ENCODE peak calls at places on chromosomes 4 and X, in seven cellular contexts. Z is AG04450; C is fibroblast of lung; W is IMR-90; K is cardiac muscle cell; N is pancreas; O is CD4-positive, alpha-beta T cell. I is an unnamed sample.

GRCh38 chrX:75547783-75548182 is 24.9 kb upstream of the ZDHHC15 start:
- DNase-seq in W (no peak), N (peak), O (no peak), K (no peak), C (peak), Z (no peak), I (peak)

GRCh38 chr4:139814285-139815015 is 148.8 kb downstream of the MGST2 start:
- DNase-seq in W (peak), N (no peak), O (no peak), Z (no peak), K (peak), C (peak), I (no peak)

GRCh38 chr4:147560632-147561031 is 56.6 kb upstream of the TMEM184C start:
- DNase-seq in K (peak), W (peak), Z (no peak), C (peak), O (no peak), N (no peak), I (no peak)

GRCh38 chrX:2388669-2389068 is 112.1 kb downstream of the DHRSX start:
- DNase-seq in W (no peak), K (no peak), N (no peak), Z (no peak), O (no peak), C (no peak), I (no peak)

GRCh38 chr4:56434599-56435000 is 815 bp downstream of the PPAT start:
- DNase-seq in Z (no peak), O (no peak), K (peak), N (no peak), C (peak), W (peak), I (no peak)

GRCh38 chrX:101260435-101260834 is 30.7 kb downstream of the TAF7L start:
- DNase-seq in C (no peak), O (no peak), W (no peak), N (no peak), Z (no peak), K (peak), I (no peak)

GRCh38 chr4:85106805-85107336 is 140.4 kb upstream of the WDFY3 start:
- DNase-seq in K (no peak), N (no peak), W (no peak), C (no peak), Z (no peak), O (no peak), I (no peak)

GRCh38 chr4:184895012-184895795 is 69.4 kb upstream of the ACSL1 start:
- DNase-seq in C (no peak), N (no peak), W (no peak), Z (no peak), O (no peak), K (no peak), I (no peak)

GRCh38 chr4:17111959-17112659 is 213.7 kb upstream of the LDB2 start:
- DNase-seq in O (no peak), Z (no peak), N (no peak), W (no peak), K (peak), C (no peak), I (no peak)

GRCh38 chr4:124722069-124722468 is 9.5 kb upstream of the ANKRD50 start:
- DNase-seq in Z (no peak), W (peak), N (no peak), O (no peak), C (no peak), K (no peak), I (no peak)

GRCh38 chr4:124464836-124465235 is 247.7 kb downstream of the ANKRD50 start:
- DNase-seq in N (no peak), W (no peak), Z (no peak), C (no peak), O (no peak), K (no peak), I (no peak)

GRCh38 chr4:39029752-39030694 is 2.2 kb downstream of the TMEM156 start:
- DNase-seq in N (no peak), C (no peak), O (no peak), W (no peak), K (no peak), Z (no peak), I (no peak)

GRCh38 chr4:102354671-102355454 is 9.6 kb upstream of the SLC39A8 start:
- DNase-seq in K (no peak), W (no peak), C (no peak), O (no peak), Z (no peak), N (no peak), I (no peak)

GRCh38 chr4:7650606-7651400 is 216.1 kb upstream of the PSAPL1 start:
- DNase-seq in K (peak), W (no peak), Z (no peak), C (peak), N (no peak), O (no peak), I (no peak)

GRCh38 chrX:40010550-40011364 is 87.0 kb downstream of the BCOR start:
- DNase-seq in K (no peak), N (no peak), C (no peak), W (no peak), Z (no peak), O (no peak), I (no peak)

GRCh38 chrX:41092776-41093175 is 7.5 kb downstream of the USP9X start:
- DNase-seq in N (no peak), Z (no peak), W (no peak), O (no peak), C (no peak), K (no peak), I (no peak)

GRCh38 chr4:633406-633805 is 8.0 kb downstream of the PDE6B start:
- DNase-seq in O (no peak), C (no peak), Z (no peak), K (no peak), W (no peak), N (no peak), I (no peak)

GRCh38 chr4:24862073-24862751 is 50.6 kb downstream of the CCDC149 start:
- DNase-seq in W (no peak), K (no peak), O (no peak), Z (no peak), C (no peak), N (no peak), I (no peak)

GRCh38 chr4:17995165-17995564 is 26.4 kb downstream of the LCORL start:
- DNase-seq in W (no peak), O (no peak), N (no peak), K (no peak), Z (no peak), C (no peak), I (no peak)

GRCh38 chr4:149166886-149167285 is 648.8 kb downstream of the IQCM start:
- DNase-seq in N (no peak), Z (no peak), K (no peak), C (peak), W (no peak), O (no peak), I (no peak)

GRCh38 chr4:1354136-1354982 is 7.4 kb downstream of the UVSSA start:
- DNase-seq in K (no peak), W (no peak), O (no peak), C (no peak), Z (no peak), N (no peak), I (no peak)

GRCh38 chr4:177093964-177094363 is 215.7 kb upstream of the NEIL3 start:
- DNase-seq in K (peak), N (no peak), C (peak), O (no peak), W (no peak), Z (no peak), I (no peak)

GRCh38 chr4:40349561-40350198 is 14.5 kb downstream of the CHRNA9 start:
- DNase-seq in O (no peak), N (no peak), W (peak), K (peak), Z (no peak), C (peak), I (no peak)

GRCh38 chr4:129602447-129602846 is 506.5 kb downstream of the C4orf33 start:
- DNase-seq in Z (no peak), K (no peak), W (no peak), O (no peak), N (no peak), C (no peak), I (no peak)

GRCh38 chr4:65921180-65921579 is 250.9 kb upstream of the EPHA5 start:
- DNase-seq in Z (no peak), C (no peak), O (no peak), N (no peak), W (no peak), K (no peak), I (no peak)

GRCh38 chr4:26362745-26363439 is 42.1 kb downstream of the RBPJ start:
- DNase-seq in Z (no peak), C (peak), K (peak), N (no peak), W (peak), O (no peak), I (no peak)

GRCh38 chrX:71148278-71148663 is 3.6 kb downstream of the NLGN3 start:
- DNase-seq in C (no peak), O (no peak), K (no peak), N (no peak), Z (no peak), W (no peak), I (no peak)

GRCh38 chr4:40976343-40976742 is 226.6 kb downstream of the NSUN7 start:
- DNase-seq in K (peak), C (peak), Z (peak), W (peak), N (peak), O (no peak), I (no peak)

GRCh38 chrX:44400588-44400987 is 57.1 kb upstream of the EFHC2 start:
- DNase-seq in Z (peak), C (peak), O (no peak), N (no peak), W (peak), K (peak), I (no peak)

GRCh38 chr4:183447646-183448045 is 3.2 kb downstream of the CDKN2AIP start:
- DNase-seq in Z (no peak), C (no peak), W (no peak), N (no peak), K (no peak), O (no peak), I (no peak)

GRCh38 chrX:77275392-77275791 is 171.8 kb upstream of the FGF16 start:
- DNase-seq in N (no peak), W (no peak), K (no peak), O (no peak), C (no peak), Z (no peak), I (no peak)

GRCh38 chrX:103253608-103254007 is 1.3 kb downstream of the TCEAL8 start:
- DNase-seq in K (peak), W (no peak), O (no peak), C (peak), Z (no peak), N (no peak), I (no peak)

GRCh38 chr4:65834707-65835106 is 164.4 kb upstream of the EPHA5 start:
- DNase-seq in W (no peak), K (no peak), N (no peak), O (no peak), C (no peak), Z (no peak), I (no peak)

GRCh38 chr4:53563824-53564223 is 27.5 kb downstream of the LNX1 start:
- DNase-seq in O (no peak), W (peak), Z (peak), N (no peak), K (peak), C (peak), I (no peak)

GRCh38 chr4:8179771-8180170 is 19.3 kb upstream of the SH3TC1 start:
- DNase-seq in W (no peak), O (no peak), N (no peak), C (no peak), Z (no peak), K (no peak), I (no peak)

GRCh38 chrX:9562851-9563250 is 98.0 kb downstream of the TBL1X start:
- DNase-seq in W (peak), O (no peak), C (peak), K (peak), Z (peak), N (no peak), I (no peak)

GRCh38 chrX:27307546-27307945 is 155.6 kb downstream of the PPP4R3C start:
- DNase-seq in N (no peak), Z (no peak), C (no peak), K (no peak), O (no peak), W (no peak), I (no peak)

GRCh38 chr4:94177822-94178221 is 29.8 kb upstream of the SMARCAD1 start:
- DNase-seq in C (no peak), O (no peak), W (no peak), N (no peak), K (no peak), Z (no peak), I (no peak)

GRCh38 chr4:94171616-94172015 is 36.0 kb upstream of the SMARCAD1 start:
- DNase-seq in C (no peak), O (no peak), W (no peak), Z (no peak), N (no peak), K (no peak), I (no peak)

GRCh38 chr4:94169803-94170372 is 37.8 kb upstream of the SMARCAD1 start:
- DNase-seq in N (no peak), Z (no peak), K (no peak), O (no peak), W (no peak), C (no peak), I (no peak)

GRCh38 chr4:94175553-94176260 is 32.0 kb upstream of the SMARCAD1 start:
- DNase-seq in W (no peak), C (no peak), N (no peak), K (no peak), O (no peak), Z (no peak), I (no peak)
- H3K27ac ChIP-seq in W (no peak), C (no peak), N (no peak), K (no peak), O (no peak), Z (no peak), I (no peak)

GRCh38 chrX:152876931-152877840 is 20.7 kb upstream of the ZNF185 start:
- DNase-seq in O (no peak), N (no peak), W (no peak), K (no peak), Z (no peak), C (no peak), I (no peak)
- H3K27ac ChIP-seq in O (no peak), N (no peak), W (no peak), K (no peak), Z (no peak), C (no peak), I (no peak)

DNA sequence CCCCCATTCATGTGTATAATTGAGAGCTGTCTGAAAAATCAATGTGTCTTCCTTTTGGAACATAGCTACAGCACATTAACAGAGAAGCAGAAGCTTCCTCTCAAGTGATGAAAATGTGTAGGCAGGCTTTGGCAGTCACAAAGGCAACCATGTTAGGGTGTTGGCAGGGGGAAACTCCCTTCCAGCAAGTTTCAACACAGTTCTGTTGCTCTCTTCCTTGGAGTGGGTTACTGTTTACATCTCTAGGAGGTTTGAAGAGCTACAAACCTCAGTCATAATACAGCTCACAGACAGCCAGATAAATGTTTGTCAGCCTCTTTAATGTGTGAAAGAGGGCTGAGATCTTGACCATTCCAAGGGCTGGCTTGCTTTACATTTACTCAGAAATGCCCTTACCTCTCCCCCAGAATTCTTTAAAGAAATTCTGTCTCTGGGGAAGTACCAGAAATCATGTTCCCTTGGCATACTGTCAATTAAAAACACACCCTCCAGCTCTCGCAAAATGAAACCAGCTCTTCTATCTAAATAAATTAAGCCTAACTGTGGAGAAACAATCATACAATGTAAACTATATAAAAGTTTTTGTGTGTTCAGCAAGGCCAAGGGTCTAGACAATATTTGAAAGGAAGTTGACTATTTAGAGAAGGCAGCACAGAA is 18.9 kb downstream of the ZBTB33 start:
- DNase-seq in W (no peak), N (no peak), K (peak), Z (no peak), C (no peak), O (no peak), I (no peak)
- H3K27ac ChIP-seq in W (no peak), N (no peak), K (no peak), Z (no peak), C (no peak), O (peak), I (no peak)

GRCh38 chr4:2866160-2866861 is 22.7 kb downstream of the ADD1 start:
- DNase-seq in K (no peak), Z (no peak), N (no peak), C (no peak), O (no peak), W (no peak), I (no peak)

GRCh38 chr4:2866891-2867290 is 23.2 kb downstream of the ADD1 start:
- DNase-seq in N (no peak), W (peak), O (no peak), Z (no peak), C (peak), K (no peak), I (no peak)

GRCh38 chr4:2868840-2869487 is 25.3 kb downstream of the ADD1 start:
- DNase-seq in C (no peak), Z (no peak), O (no peak), N (no peak), W (no peak), K (no peak), I (no peak)

GRCh38 chr4:2869659-2870058 is 26.0 kb downstream of the ADD1 start:
- DNase-seq in W (no peak), K (no peak), N (no peak), C (no peak), Z (no peak), O (no peak), I (no peak)

GRCh38 chr4:2867758-2868491 is 24.3 kb downstream of the ADD1 start:
- DNase-seq in C (peak), N (peak), Z (no peak), O (no peak), K (peak), W (peak), I (no peak)
- H3K27ac ChIP-seq in C (peak), N (peak), Z (peak), O (no peak), K (peak), W (peak), I (peak)

GRCh38 chrX:56782791-56783449 is 53.9 kb downstream of the NBDY start:
- DNase-seq in W (no peak), C (no peak), K (no peak), Z (no peak), O (no peak), N (no peak), I (no peak)

GRCh38 chrX:56783996-56784620 is 55.1 kb downstream of the NBDY start:
- DNase-seq in C (no peak), O (no peak), Z (no peak), W (no peak), N (no peak), K (no peak), I (no peak)

GRCh38 chrX:56782362-56782761 is 53.3 kb downstream of the NBDY start:
- DNase-seq in O (no peak), Z (no peak), N (no peak), W (no peak), K (no peak), C (no peak), I (no peak)

GRCh38 chrX:56784666-56785065 is 55.6 kb downstream of the NBDY start:
- DNase-seq in Z (no peak), O (no peak), C (no peak), W (no peak), K (no peak), N (no peak), I (no peak)

DNA sequence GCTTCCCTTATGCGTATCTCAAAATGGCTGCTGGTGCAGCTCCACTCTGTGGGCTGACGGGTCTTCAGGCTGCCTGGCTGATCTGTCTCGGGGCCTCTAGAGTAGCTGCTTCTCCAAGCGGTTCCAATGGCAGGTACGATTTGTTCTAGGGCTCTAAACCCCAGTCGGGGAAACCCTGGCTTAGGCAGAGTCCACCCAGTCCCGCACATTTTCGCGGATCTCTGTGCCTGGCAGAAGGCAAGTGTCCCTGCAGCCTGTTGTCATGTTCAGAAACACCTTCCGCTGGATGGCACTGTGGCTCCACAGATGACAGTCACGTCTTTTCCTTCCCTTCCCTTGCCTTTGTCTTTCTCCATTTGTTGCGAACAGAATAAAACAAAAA is 54.4 kb downstream of the NBDY start:
- DNase-seq in O (peak), Z (no peak), C (no peak), W (peak), K (no peak), N (peak), I (peak)
- H3K27ac ChIP-seq in O (no peak), Z (no peak), C (peak), W (peak), K (no peak), N (peak), I (peak)

DNA sequence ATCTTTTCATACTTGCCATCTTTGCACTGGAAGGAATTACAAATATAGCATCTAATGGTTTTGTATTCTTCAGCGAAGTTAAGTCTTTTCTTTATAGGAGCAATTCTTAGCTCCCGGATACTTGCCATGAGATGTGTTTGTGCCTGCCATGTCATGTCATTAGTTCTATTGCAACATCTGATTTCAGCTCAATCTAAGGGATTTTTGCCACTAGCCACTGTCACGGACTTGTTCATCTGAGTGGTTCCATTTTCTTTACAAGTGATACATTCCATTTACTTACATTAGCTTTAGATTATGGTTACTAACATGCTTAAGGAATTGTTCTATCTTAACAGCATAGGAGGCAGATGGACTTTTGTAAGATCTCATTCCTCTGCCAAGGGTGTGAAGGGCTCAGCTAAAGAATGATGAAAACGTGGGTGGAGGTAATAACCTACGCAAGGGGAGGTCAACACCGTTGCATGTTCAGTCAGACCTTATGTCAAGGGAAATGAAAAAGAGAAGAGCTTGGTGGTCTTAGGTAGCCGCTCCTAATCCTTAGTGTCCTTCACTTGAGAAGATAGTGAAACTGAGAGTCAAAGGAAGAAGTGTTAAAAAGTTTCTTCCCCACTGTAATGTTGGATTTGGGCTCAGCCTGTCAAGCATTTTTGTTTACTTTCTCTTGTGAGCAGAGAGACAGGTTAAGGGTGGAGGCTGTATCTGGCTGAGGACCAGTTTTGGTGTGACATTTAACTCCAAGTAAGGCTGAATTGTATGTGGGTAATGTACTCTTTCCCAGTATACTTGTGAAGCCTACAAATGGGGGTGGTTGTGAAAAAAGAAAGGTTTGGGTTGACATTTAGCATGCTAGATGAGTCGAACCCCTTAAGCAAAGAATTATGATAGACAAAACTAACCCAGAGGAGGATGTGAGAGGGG is 3.6 kb upstream of the KLHL2 start:
- DNase-seq in O (no peak), W (no peak), N (no peak), Z (no peak), C (no peak), K (no peak), I (no peak)
- H3K27ac ChIP-seq in O (no peak), W (no peak), N (no peak), Z (no peak), C (no peak), K (no peak), I (no peak)

I was measured in substantia nigra.